ENCODE peak calls at places on chromosomes 11 and 22, in four cellular contexts. One of them, this sample, is unnamed. For H3K4me1, the result is how much of the 10 kb centered on the place peaks cover.

GRCh38 chr22:21760640-21761039 is 25.0 kb upstream of the YPEL1 start:
- DNase-seq in H9: no peak
- DNase-seq in H1: no peak
- DNase-seq in IMR-90: peak
- DNase-seq in this sample: no peak

GRCh38 chr22:27918351-27919221 is 470 bp downstream of the PITPNB start:
- DNase-seq in H9: peak
- DNase-seq in H1: no peak
- DNase-seq in IMR-90: peak
- DNase-seq in this sample: peak

GRCh38 chr11:61827573-61828378 is at the start of gene FADS2:
- DNase-seq in H9: peak
- DNase-seq in H1: peak
- DNase-seq in IMR-90: peak
- DNase-seq in this sample: peak

GRCh38 chr11:2273771-2274170 is 3.4 kb upstream of the ASCL2 start:
- DNase-seq in H9: no peak
- DNase-seq in H1: no peak
- DNase-seq in IMR-90: no peak
- DNase-seq in this sample: no peak

GRCh38 chr22:29184886-29185575 is 20.7 kb upstream of the EMID1 start:
- DNase-seq in H9: no peak
- DNase-seq in H1: no peak
- DNase-seq in IMR-90: no peak
- DNase-seq in this sample: no peak

GRCh38 chr11:114057147-114057546 is 2.4 kb upstream of the ZBTB16 start:
- DNase-seq in H9: no peak
- DNase-seq in H1: no peak
- DNase-seq in IMR-90: no peak
- DNase-seq in this sample: no peak

GRCh38 chr11:78499971-78500370 is 74.7 kb downstream of the NARS2 start:
- DNase-seq in H9: no peak
- DNase-seq in H1: no peak
- DNase-seq in IMR-90: peak
- DNase-seq in this sample: no peak

GRCh38 chr11:115201121-115201792 is 303.0 kb downstream of the CADM1 start:
- DNase-seq in H9: no peak
- DNase-seq in H1: no peak
- DNase-seq in IMR-90: peak
- DNase-seq in this sample: no peak

GRCh38 chr11:7637447-7638157 is 35.7 kb downstream of the CYB5R2 start:
- DNase-seq in H9: no peak
- DNase-seq in H1: no peak
- DNase-seq in IMR-90: peak
- DNase-seq in this sample: peak

GRCh38 chr11:3158131-3158591 is 6.9 kb downstream of the OSBPL5 start:
- DNase-seq in H9: no peak
- DNase-seq in H1: no peak
- DNase-seq in IMR-90: no peak
- DNase-seq in this sample: no peak

GRCh38 chr22:47850644-47851151 is 1088.2 kb downstream of the TBC1D22A start:
- DNase-seq in H9: no peak
- DNase-seq in H1: no peak
- DNase-seq in IMR-90: no peak
- DNase-seq in this sample: peak

GRCh38 chr22:32013200-32013599 is 29.9 kb upstream of the SLC5A1 start:
- DNase-seq in H9: no peak
- DNase-seq in H1: no peak
- DNase-seq in IMR-90: no peak
- DNase-seq in this sample: no peak

GRCh38 chr11:26623076-26623666 is 51.1 kb upstream of the MUC15 start:
- DNase-seq in H9: no peak
- DNase-seq in H1: no peak
- DNase-seq in IMR-90: peak
- DNase-seq in this sample: no peak

GRCh38 chr22:35838849-35839646 is 121.4 kb downstream of the APOL5 start:
- DNase-seq in H9: no peak
- DNase-seq in H1: no peak
- DNase-seq in IMR-90: peak
- DNase-seq in this sample: peak

GRCh38 chr11:78100276-78101040 is 20.8 kb upstream of the NDUFC2 start:
- DNase-seq in H9: no peak
- DNase-seq in H1: no peak
- DNase-seq in IMR-90: no peak
- DNase-seq in this sample: no peak

GRCh38 chr11:24386551-24387404 is 110.1 kb upstream of the LUZP2 start:
- DNase-seq in H9: no peak
- DNase-seq in H1: peak
- DNase-seq in IMR-90: peak
- DNase-seq in this sample: peak

GRCh38 chr22:25352294-25352680 is 132.8 kb downstream of the CRYBB2 start:
- DNase-seq in H9: no peak
- DNase-seq in H1: no peak
- DNase-seq in IMR-90: no peak
- DNase-seq in this sample: no peak

GRCh38 chr11:130725417-130726233 is 190.7 kb downstream of the SNX19 start:
- DNase-seq in H9: no peak
- DNase-seq in H1: no peak
- DNase-seq in IMR-90: peak
- DNase-seq in this sample: no peak

GRCh38 chr22:20422965-20423635 is 14.5 kb downstream of the SCARF2 start:
- DNase-seq in H9: no peak
- DNase-seq in H1: no peak
- DNase-seq in IMR-90: no peak
- DNase-seq in this sample: no peak

GRCh38 chr11:70156291-70157037 is 46.6 kb upstream of the FADD start:
- DNase-seq in H9: no peak
- DNase-seq in H1: no peak
- DNase-seq in IMR-90: no peak
- DNase-seq in this sample: no peak

GRCh38 chr22:30212363-30212995 is 34.1 kb downstream of the LIF start:
- DNase-seq in H9: no peak
- DNase-seq in H1: no peak
- DNase-seq in IMR-90: peak
- DNase-seq in this sample: peak

GRCh38 chr11:11243790-11244469 is 109.1 kb downstream of the CSNK2A3 start:
- DNase-seq in H9: peak
- DNase-seq in H1: no peak
- DNase-seq in IMR-90: no peak
- DNase-seq in this sample: peak
- H3K4me1 ChIP-seq in H9: under half
- H3K4me1 ChIP-seq in H1: under half
- H3K4me1 ChIP-seq in IMR-90: under half
- H3K4me1 ChIP-seq in this sample: under half

GRCh38 chr11:36743039-36743438 is 145.0 kb upstream of the RAG2 start:
- DNase-seq in H9: no peak
- DNase-seq in H1: no peak
- DNase-seq in IMR-90: no peak
- DNase-seq in this sample: no peak
- H4K5ac ChIP-seq in H9: no peak
- H4K5ac ChIP-seq in H1: no peak
- H4K5ac ChIP-seq in IMR-90: no peak
- H4K5ac ChIP-seq in this sample: no peak

DNA sequence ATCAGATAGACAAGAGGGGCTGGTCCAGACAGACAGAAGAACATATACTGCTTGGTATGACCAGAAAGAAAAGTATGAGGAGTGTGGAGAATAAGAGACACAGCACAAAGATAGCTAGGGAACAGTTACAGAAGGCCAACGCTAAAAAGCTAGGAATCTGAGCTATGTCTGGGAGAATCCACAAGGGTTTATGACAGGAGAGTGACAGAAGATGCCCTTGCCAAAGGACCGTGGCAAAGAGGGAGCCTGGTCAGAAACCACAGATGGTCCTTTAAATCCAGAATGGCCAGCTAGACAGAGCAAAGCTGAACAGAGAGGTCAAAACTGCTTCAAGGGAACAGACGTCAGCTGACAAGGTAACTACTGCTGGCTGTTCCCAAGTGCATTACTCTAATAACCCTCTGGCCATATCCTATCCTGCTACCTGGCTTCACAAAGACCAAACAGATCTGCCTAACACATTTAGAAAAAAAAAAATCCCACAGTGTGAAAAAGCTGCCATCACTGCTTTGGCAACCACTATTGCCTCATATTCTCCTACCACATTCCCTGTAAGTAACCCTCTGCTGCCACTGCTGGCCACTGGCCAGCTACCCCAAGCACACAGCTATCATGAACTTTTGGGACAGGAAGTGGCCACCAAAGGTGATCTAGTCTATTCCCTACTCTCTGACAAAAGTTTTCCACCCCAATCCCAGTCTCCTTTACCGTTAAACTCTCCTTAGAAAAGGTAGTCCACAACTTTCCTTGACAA is 7.3 kb downstream of the SERGEF start:
- DNase-seq in H9: no peak
- DNase-seq in H1: no peak
- DNase-seq in IMR-90: no peak
- DNase-seq in this sample: peak
- H3K4me1 ChIP-seq in H9: under half
- H3K4me1 ChIP-seq in H1: under half
- H3K4me1 ChIP-seq in IMR-90: under half
- H3K4me1 ChIP-seq in this sample: under half

GRCh38 chr11:126723665-126724045 is 276.9 kb downstream of the KIRREL3 start:
- DNase-seq in H9: no peak
- DNase-seq in H1: no peak
- DNase-seq in IMR-90: peak
- DNase-seq in this sample: no peak
- H4K5ac ChIP-seq in H9: no peak
- H4K5ac ChIP-seq in H1: no peak
- H4K5ac ChIP-seq in IMR-90: no peak
- H4K5ac ChIP-seq in this sample: no peak